ENCODE peak calls at places on chromosomes 12 and 14, in ten cellular contexts. C, G, M, E, L, K, N, H, V and S are unnamed samples.

GRCh38 chr12:67483871-67484554 is 164.5 kb upstream of the DYRK2 start:
- DNase-seq in C (no peak), G (no peak), M (no peak), E (no peak), L (no peak), K (no peak), N (no peak), H (no peak), V (no peak), S (no peak)

GRCh38 chr12:12070149-12070548 is 590 bp upstream of the BCL2L14 start:
- DNase-seq in C (no peak), G (no peak), M (no peak), E (no peak), L (no peak), K (no peak), N (no peak), H (no peak), V (no peak), S (no peak)

GRCh38 chr14:68986926-68987652 is 8.0 kb upstream of the ACTN1 start:
- DNase-seq in C (no peak), G (no peak), M (no peak), E (no peak), L (no peak), K (no peak), N (no peak), H (no peak), V (no peak), S (no peak)

GRCh38 chr12:132352896-132353800 is 23.8 kb upstream of the GALNT9 start:
- DNase-seq in C (no peak), G (no peak), M (no peak), E (no peak), L (no peak), K (no peak), N (peak), H (no peak), V (no peak), S (peak)

GRCh38 chr12:105922670-105923102 is 216.1 kb downstream of the NUAK1 start:
- DNase-seq in C (peak), G (no peak), M (no peak), E (no peak), L (no peak), K (no peak), N (no peak), H (no peak), V (no peak), S (no peak)

GRCh38 chr12:120687570-120688289 is 781 bp downstream of the MLEC start:
- DNase-seq in C (no peak), G (no peak), M (peak), E (no peak), L (no peak), K (peak), N (no peak), H (peak), V (no peak), S (no peak)

GRCh38 chr14:66395300-66395699 is 90.9 kb upstream of the CCDC196 start:
- DNase-seq in C (no peak), G (no peak), M (no peak), E (no peak), L (no peak), K (no peak), N (no peak), H (no peak), V (no peak), S (no peak)

GRCh38 chr14:71290960-71291466 is 383.8 kb downstream of the PCNX1 start:
- DNase-seq in C (peak), G (no peak), M (no peak), E (no peak), L (no peak), K (no peak), N (no peak), H (no peak), V (no peak), S (no peak)

GRCh38 chr14:61420326-61420725 is 98.9 kb downstream of the PRKCH start:
- DNase-seq in C (no peak), G (no peak), M (no peak), E (no peak), L (no peak), K (no peak), N (no peak), H (no peak), V (no peak), S (no peak)

GRCh38 chr12:87368259-87368658 is 660.9 kb downstream of the C12orf50 start:
- DNase-seq in C (no peak), G (no peak), M (no peak), E (no peak), L (no peak), K (no peak), N (no peak), H (no peak), V (no peak), S (no peak)

GRCh38 chr14:61108742-61109141 is 127.7 kb downstream of the SLC38A6 start:
- DNase-seq in C (no peak), G (no peak), M (no peak), E (no peak), L (no peak), K (no peak), N (no peak), H (no peak), V (no peak), S (no peak)

GRCh38 chr12:20212658-20213387 is 155.5 kb upstream of the PDE3A start:
- DNase-seq in C (peak), G (peak), M (no peak), E (peak), L (peak), K (peak), N (peak), H (no peak), V (peak), S (peak)

GRCh38 chr12:118714500-118714899 is 266.8 kb upstream of the SRRM4 start:
- DNase-seq in C (no peak), G (no peak), M (no peak), E (no peak), L (no peak), K (no peak), N (no peak), H (no peak), V (no peak), S (no peak)

GRCh38 chr12:94134226-94134795 is 14.1 kb upstream of the PLXNC1 start:
- DNase-seq in C (peak), G (no peak), M (peak), E (no peak), L (no peak), K (no peak), N (no peak), H (no peak), V (no peak), S (no peak)

GRCh38 chr12:94336201-94336915 is 123.3 kb downstream of the CEP83 start:
- DNase-seq in C (no peak), G (no peak), M (no peak), E (no peak), L (no peak), K (no peak), N (no peak), H (no peak), V (no peak), S (no peak)

GRCh38 chr14:61480704-61481285 is 159.4 kb downstream of the PRKCH start:
- DNase-seq in C (no peak), G (no peak), M (no peak), E (no peak), L (no peak), K (no peak), N (no peak), H (no peak), V (no peak), S (no peak)

GRCh38 chr12:24845615-24846014 is 103.3 kb downstream of the BCAT1 start:
- DNase-seq in C (no peak), G (no peak), M (no peak), E (no peak), L (no peak), K (no peak), N (no peak), H (no peak), V (no peak), S (no peak)

GRCh38 chr12:13595536-13596450 is 385.6 kb downstream of the GRIN2B start:
- DNase-seq in C (no peak), G (no peak), M (no peak), E (no peak), L (no peak), K (no peak), N (no peak), H (no peak), V (no peak), S (no peak)

GRCh38 chr12:62211510-62211909 is 48.7 kb upstream of the USP15 start:
- DNase-seq in C (no peak), G (no peak), M (no peak), E (no peak), L (no peak), K (no peak), N (no peak), H (no peak), V (no peak), S (no peak)

GRCh38 chr14:29814153-29815057 is 113.2 kb downstream of the PRKD1 start:
- DNase-seq in C (no peak), G (no peak), M (no peak), E (peak), L (peak), K (no peak), N (no peak), H (no peak), V (no peak), S (no peak)

GRCh38 chr14:65958664-65959562 is 527.3 kb upstream of the CCDC196 start:
- DNase-seq in C (no peak), G (no peak), M (peak), E (no peak), L (no peak), K (no peak), N (no peak), H (no peak), V (no peak), S (no peak)

GRCh38 chr14:104804481-104805325 is 3.8 kb downstream of the ZBTB42 start:
- DNase-seq in C (no peak), G (no peak), M (no peak), E (no peak), L (no peak), K (no peak), N (peak), H (no peak), V (no peak), S (peak)

GRCh38 chr12:75939016-75939642 is 92.4 kb downstream of the PHLDA1 start:
- DNase-seq in C (no peak), G (no peak), M (no peak), E (no peak), L (no peak), K (no peak), N (no peak), H (no peak), V (no peak), S (no peak)

GRCh38 chr14:94384342-94384741 is 4.1 kb downstream of the SERPINA1 start:
- DNase-seq in C (no peak), G (no peak), M (no peak), E (no peak), L (no peak), K (no peak), N (no peak), H (no peak), V (no peak), S (no peak)

GRCh38 chr14:91870001-91870400 is 2.7 kb upstream of the TC2N start:
- DNase-seq in C (no peak), G (no peak), M (no peak), E (no peak), L (no peak), K (no peak), N (no peak), H (peak), V (no peak), S (no peak)

GRCh38 chr12:89382366-89382765 is 30.1 kb upstream of the DUSP6 start:
- DNase-seq in C (no peak), G (no peak), M (no peak), E (no peak), L (no peak), K (no peak), N (no peak), H (no peak), V (no peak), S (no peak)

GRCh38 chr14:71242237-71242748 is 335.0 kb downstream of the PCNX1 start:
- DNase-seq in C (peak), G (peak), M (no peak), E (no peak), L (no peak), K (no peak), N (no peak), H (no peak), V (no peak), S (no peak)

GRCh38 chr12:109606261-109607028 is 32.9 kb downstream of the MVK start:
- DNase-seq in C (no peak), G (no peak), M (peak), E (peak), L (no peak), K (peak), N (no peak), H (no peak), V (no peak), S (peak)

GRCh38 chr12:51994959-51995358 is 11.8 kb upstream of the TAMALIN start:
- DNase-seq in C (peak), G (no peak), M (no peak), E (no peak), L (no peak), K (no peak), N (no peak), H (no peak), V (no peak), S (no peak)

GRCh38 chr12:105508096-105508495 is 177.6 kb downstream of the C12orf75 start:
- DNase-seq in C (no peak), G (no peak), M (no peak), E (no peak), L (no peak), K (no peak), N (no peak), H (no peak), V (no peak), S (no peak)

GRCh38 chr12:91574391-91574790 is 391.8 kb upstream of the DCN start:
- DNase-seq in C (no peak), G (no peak), M (no peak), E (no peak), L (no peak), K (no peak), N (no peak), H (no peak), V (no peak), S (no peak)

GRCh38 chr14:81234268-81234667 is 13.5 kb upstream of the GTF2A1 start:
- DNase-seq in C (no peak), G (no peak), M (no peak), E (no peak), L (no peak), K (no peak), N (no peak), H (no peak), V (no peak), S (no peak)

GRCh38 chr12:126858586-126858985 is 1408.4 kb upstream of the TMEM132C start:
- DNase-seq in C (no peak), G (no peak), M (no peak), E (no peak), L (no peak), K (no peak), N (no peak), H (no peak), V (no peak), S (no peak)
- TF ChIP-seq CTCF in C (no peak), G (no peak), M (no peak), E (no peak), L (no peak), K (no peak), N (no peak), H (no peak), V (no peak), S (no peak)

DNA sequence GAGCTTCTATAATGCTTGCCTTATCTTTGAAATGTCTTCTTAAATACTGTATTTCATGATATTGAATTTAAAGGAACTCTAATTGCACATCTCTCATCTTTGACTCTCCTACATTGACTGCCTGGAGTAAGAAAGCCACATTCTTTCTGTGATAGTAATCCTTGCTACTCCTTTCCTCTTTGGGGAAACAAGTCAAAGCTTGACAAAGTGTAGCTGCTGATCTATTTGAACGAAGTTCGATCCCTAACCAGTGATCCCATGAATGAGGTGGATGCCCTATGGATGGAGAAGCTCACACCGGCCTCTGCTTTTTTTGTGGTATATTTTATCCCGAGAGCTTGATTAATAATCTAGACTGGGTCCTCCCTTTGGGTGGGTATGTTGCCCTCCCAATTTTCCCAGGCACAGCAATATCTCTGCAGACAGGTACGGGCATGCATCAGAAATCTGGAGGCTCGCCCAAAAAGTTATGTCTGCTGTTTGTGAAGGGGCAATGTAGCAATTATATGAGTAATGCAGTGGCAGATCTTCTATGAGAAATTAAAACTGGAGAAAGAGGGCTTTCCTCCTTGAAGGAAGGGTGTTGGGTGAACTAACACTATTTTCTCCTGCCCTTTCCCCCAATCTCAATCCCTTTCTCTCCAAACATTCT is 163.0 kb upstream of the FRMD6 start:
- DNase-seq in C (no peak), G (peak), M (no peak), E (no peak), L (no peak), K (no peak), N (no peak), H (no peak), V (no peak), S (no peak)
- TF ChIP-seq CTCF in C (no peak), G (no peak), M (no peak), E (no peak), L (no peak), K (no peak), N (no peak), H (no peak), V (no peak), S (no peak)

DNA sequence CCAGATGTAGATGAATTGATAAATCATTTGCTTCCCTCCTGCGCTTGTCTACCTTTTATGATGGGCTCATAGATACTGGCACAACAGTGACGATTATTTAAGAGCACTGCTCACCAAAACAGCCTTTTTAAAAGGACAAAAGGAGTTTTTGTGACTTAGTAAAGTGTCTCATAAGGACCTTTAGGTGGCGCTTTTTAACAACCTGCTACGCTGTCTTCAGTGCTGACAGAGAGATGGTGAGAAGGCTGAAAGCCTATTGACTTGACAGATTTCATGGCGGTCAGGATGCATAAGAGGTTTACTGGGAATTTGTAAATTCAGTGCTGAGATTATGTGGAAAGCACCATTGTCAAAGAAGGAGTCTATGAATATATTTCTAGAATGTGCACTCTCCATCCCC is 87.6 kb downstream of the SLC15A5 start:
- DNase-seq in C (no peak), G (no peak), M (no peak), E (no peak), L (no peak), K (no peak), N (no peak), H (no peak), V (no peak), S (no peak)
- TF ChIP-seq CTCF in C (peak), G (no peak), M (peak), E (no peak), L (no peak), K (peak), N (peak), H (no peak), V (no peak), S (no peak)

GRCh38 chr14:87449016-87449415 is 544.0 kb downstream of the GALC start:
- DNase-seq in C (no peak), G (no peak), M (no peak), E (no peak), L (no peak), K (no peak), N (no peak), H (no peak), V (no peak), S (no peak)

GRCh38 chr14:87443787-87444186 is 549.2 kb downstream of the GALC start:
- DNase-seq in C (no peak), G (no peak), M (no peak), E (no peak), L (no peak), K (no peak), N (no peak), H (no peak), V (no peak), S (no peak)

GRCh38 chr14:87443039-87443438 is 549.9 kb downstream of the GALC start:
- DNase-seq in C (no peak), G (no peak), M (no peak), E (no peak), L (no peak), K (no peak), N (no peak), H (no peak), V (no peak), S (no peak)
- TF ChIP-seq CTCF in C (no peak), G (no peak), M (no peak), E (no peak), L (no peak), K (no peak), N (no peak), H (no peak), V (no peak), S (no peak)

DNA sequence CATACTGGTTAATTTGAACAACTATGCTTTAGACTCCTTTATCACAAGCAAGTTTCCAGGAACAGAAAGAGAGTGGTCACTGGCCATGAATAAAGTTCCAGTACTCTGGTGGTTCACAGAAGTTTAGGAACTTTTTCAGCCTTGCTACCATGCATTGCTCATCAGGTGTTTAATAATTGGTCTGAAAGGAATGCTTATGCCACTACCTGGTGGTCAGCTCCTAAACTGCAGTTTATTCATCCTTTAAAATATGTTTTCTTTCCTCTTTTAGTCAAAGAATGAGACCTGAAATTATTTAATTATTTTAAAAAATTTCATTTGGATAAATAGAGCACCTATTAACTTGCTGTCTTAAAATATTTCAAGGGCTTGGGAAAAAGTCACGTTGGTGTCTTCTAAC is 260.1 kb upstream of the OR4E1 start:
- DNase-seq in C (no peak), G (no peak), M (no peak), E (no peak), L (no peak), K (no peak), N (no peak), H (no peak), V (no peak), S (no peak)
- TF ChIP-seq CTCF in C (no peak), G (no peak), M (peak), E (no peak), L (no peak), K (peak), N (peak), H (peak), V (no peak), S (peak)

GRCh38 chr12:53956251-53956887 is 1.7 kb downstream of the HOXC12 start:
- DNase-seq in C (no peak), G (peak), M (no peak), E (no peak), L (no peak), K (no peak), N (no peak), H (no peak), V (no peak), S (no peak)
- TF ChIP-seq CTCF in C (no peak), G (no peak), M (no peak), E (no peak), L (no peak), K (no peak), N (no peak), H (no peak), V (no peak), S (no peak)

DNA sequence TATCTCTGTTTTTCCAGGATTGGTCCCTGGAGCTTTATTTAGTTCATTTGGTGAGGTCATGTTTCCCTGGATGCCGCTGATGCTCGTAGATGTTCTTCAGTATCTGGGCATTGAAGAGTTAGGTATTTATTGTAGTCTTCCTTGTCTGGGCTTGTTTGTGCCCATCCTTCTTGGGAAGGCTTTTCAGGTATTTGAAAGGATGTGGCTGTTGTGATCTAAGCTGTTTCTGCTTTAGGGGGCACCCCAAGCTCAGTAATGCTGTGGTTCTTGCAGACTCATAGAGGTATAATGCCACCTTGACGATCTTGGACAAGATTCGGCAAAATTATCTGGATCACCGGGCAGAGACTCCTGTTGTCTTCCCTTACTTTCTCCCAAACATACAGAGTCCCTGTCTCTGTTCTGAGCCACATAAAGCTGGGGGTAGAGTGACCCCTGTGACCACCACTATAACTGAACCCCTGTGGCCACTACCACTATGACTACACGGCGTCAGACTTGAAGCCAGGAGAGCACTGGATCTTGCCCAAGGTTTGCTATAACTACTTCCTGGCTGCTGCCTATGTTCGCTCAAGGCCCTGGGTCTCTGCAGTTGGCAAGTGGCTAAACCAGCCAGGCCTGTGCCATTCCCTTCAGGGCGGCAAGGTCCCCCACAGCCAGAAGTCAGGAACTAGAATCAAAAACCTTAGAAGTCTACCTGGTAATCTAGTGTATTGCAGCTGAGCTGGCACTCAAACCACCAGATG is 40.9 kb downstream of the FGD4 start:
- DNase-seq in C (no peak), G (no peak), M (no peak), E (no peak), L (peak), K (no peak), N (no peak), H (no peak), V (no peak), S (no peak)
- TF ChIP-seq CTCF in C (no peak), G (no peak), M (no peak), E (no peak), L (no peak), K (no peak), N (no peak), H (no peak), V (no peak), S (no peak)

GRCh38 chr14:100419856-100420255 is 96.7 kb downstream of the SLC25A47 start:
- DNase-seq in C (no peak), G (no peak), M (peak), E (no peak), L (no peak), K (peak), N (no peak), H (no peak), V (no peak), S (peak)
- TF ChIP-seq CTCF in C (no peak), G (no peak), M (peak), E (no peak), L (no peak), K (peak), N (no peak), H (no peak), V (no peak), S (peak)